ENCODE peak calls at places on chromosomes 13 and 19, in ten cellular contexts. L is NCI-H1048; Y is WERI-Rb-1; W is tibial nerve; M is tibial artery; C is ACHN; R is stimulated activated naive CD4-positive, alpha-beta T cell; Z is GM04503; S is left ventricle myocardium inferior; B is T-helper 9 cell. D is an unnamed sample.

GRCh38 chr13:110557610-110558305 is 3.8 kb downstream of the RAB20 start:
- DNase-seq in L (no peak), Y (no peak), W (no peak), M (no peak), C (no peak), R (no peak), Z (no peak), S (no peak), B (no peak), D (no peak)

GRCh38 chr13:21872795-21873194 is 201.9 kb downstream of the FGF9 start:
- DNase-seq in L (no peak), Y (no peak), W (no peak), M (no peak), C (no peak), R (no peak), Z (no peak), S (no peak), B (no peak), D (no peak)

GRCh38 chr19:13163609-13164364 is 13.6 kb downstream of the IER2 start:
- DNase-seq in L (no peak), Y (peak; percentile 98), W (peak; percentile 47), M (peak; percentile 92), C (peak; percentile 79), R (peak; percentile 58), Z (no peak), S (peak; percentile 67), B (no peak), D (peak; percentile 79)

GRCh38 chr13:98523455-98524102 is 53.3 kb downstream of the STK24 start:
- DNase-seq in L (no peak), Y (no peak), W (no peak), M (no peak), C (no peak), R (no peak), Z (no peak), S (no peak), B (no peak), D (no peak)

GRCh38 chr19:47239610-47240296 is 8.8 kb upstream of the BBC3 start:
- DNase-seq in L (no peak), Y (peak; percentile 50), W (no peak), M (peak; percentile 85), C (peak; percentile 81), R (peak; percentile 38), Z (no peak), S (peak; percentile 40), B (peak; percentile 60), D (no peak)

GRCh38 chr13:32314271-32314967 is 744 bp downstream of the ZAR1L start:
- DNase-seq in L (no peak), Y (no peak), W (peak; percentile 23), M (peak; percentile 71), C (no peak), R (no peak), Z (no peak), S (peak; percentile 64), B (no peak), D (peak; percentile 70)

GRCh38 chr19:8505680-8506401 is 3.4 kb upstream of the PRAM1 start:
- DNase-seq in L (peak; percentile 61), Y (peak; percentile 91), W (peak; percentile 68), M (peak; percentile 86), C (peak; percentile 70), R (peak; percentile 80), Z (no peak), S (peak; percentile 85), B (peak; percentile 68), D (peak; percentile 69)

GRCh38 chr13:80339841-80340642 is 884 bp downstream of the SPRY2 start:
- DNase-seq in L (no peak), Y (peak; percentile 20), W (no peak), M (peak; percentile 76), C (peak; percentile 41), R (peak; percentile 17), Z (no peak), S (peak; percentile 52), B (no peak), D (peak; percentile 61)

GRCh38 chr13:109387438-109387837 is 398.9 kb downstream of the IRS2 start:
- DNase-seq in L (no peak), Y (no peak), W (no peak), M (no peak), C (no peak), R (no peak), Z (no peak), S (no peak), B (no peak), D (no peak)

GRCh38 chr13:27966641-27967202 is 2.4 kb downstream of the CDX2 start:
- DNase-seq in L (no peak), Y (no peak), W (no peak), M (no peak), C (no peak), R (no peak), Z (no peak), S (no peak), B (no peak), D (no peak)

GRCh38 chr19:39802958-39803357 is 24.3 kb downstream of the LEUTX start:
- DNase-seq in L (no peak), Y (no peak), W (no peak), M (no peak), C (no peak), R (no peak), Z (no peak), S (no peak), B (no peak), D (no peak)

GRCh38 chr13:48585456-48585840 is 52.6 kb upstream of the RCBTB2 start:
- DNase-seq in L (peak; percentile 22), Y (no peak), W (no peak), M (no peak), C (no peak), R (no peak), Z (no peak), S (no peak), B (no peak), D (peak; percentile 63)

GRCh38 chr19:2302319-2303208 is 5.4 kb downstream of the LINGO3 start:
- DNase-seq in L (no peak), Y (no peak), W (no peak), M (no peak), C (no peak), R (peak; percentile 38), Z (no peak), S (peak; percentile 56), B (no peak), D (peak; percentile 39)

GRCh38 chr13:91868351-91868750 is 469.9 kb downstream of the GPC5 start:
- DNase-seq in L (no peak), Y (peak; percentile 94), W (no peak), M (no peak), C (no peak), R (no peak), Z (no peak), S (no peak), B (no peak), D (no peak)

GRCh38 chr19:45020071-45020470 is 18.8 kb upstream of the CLASRP start:
- DNase-seq in L (no peak), Y (no peak), W (no peak), M (no peak), C (no peak), R (no peak), Z (no peak), S (no peak), B (no peak), D (no peak)